ENCODE peak calls at places on chromosomes 6 and 20, in ten cellular contexts. P, U, Q, B, T, O, W, J, K and D are unnamed samples.

GRCh38 chr6:157226026-157226639 is 97.2 kb downstream of the TMEM242 start:
- DNase-seq in Q (no peak), W (no peak), B (peak; percentile 43), T (no peak), P (no peak), K (peak; percentile 39), U (no peak), O (no peak), J (no peak), D (peak; percentile 81)

GRCh38 chr6:141848029-141848890 is 284.5 kb upstream of the GJE1 start:
- DNase-seq in K (peak; percentile 1), T (no peak), P (no peak), U (no peak), O (no peak), B (no peak), J (no peak), Q (no peak), W (no peak), D (no peak)

GRCh38 chr20:3406481-3407425 is 716 bp downstream of the DNAAF9 start:
- DNase-seq in O (peak; percentile 56), Q (peak; percentile 34), U (peak; percentile 80), J (no peak), P (no peak), W (peak; percentile 64), K (peak; percentile 40), B (no peak), T (peak; percentile 50), D (peak; percentile 45)

GRCh38 chr6:25872804-25873203 is 1.2 kb downstream of the SLC17A3 start:
- DNase-seq in P (no peak), U (no peak), K (no peak), B (no peak), T (no peak), J (no peak), O (no peak), W (no peak), Q (no peak), D (no peak)

GRCh38 chr20:19264191-19264590 is 51.7 kb downstream of the SLC24A3 start:
- DNase-seq in P (no peak), W (no peak), Q (no peak), U (no peak), B (peak; percentile 38), T (no peak), J (no peak), K (no peak), O (no peak), D (no peak)

GRCh38 chr6:30881987-30882763 is 2.1 kb upstream of the DDR1 start:
- DNase-seq in Q (peak; percentile 59), T (peak; percentile 28), K (peak; percentile 77), U (no peak), J (no peak), P (peak; percentile 42), B (peak; percentile 56), W (no peak), O (no peak), D (no peak)

GRCh38 chr6:27604986-27605385 is 132.1 kb upstream of the ZNF184 start:
- DNase-seq in Q (no peak), T (no peak), U (no peak), O (no peak), P (no peak), K (no peak), B (no peak), J (no peak), W (no peak), D (no peak)

GRCh38 chr6:125858427-125859320 is 67.9 kb downstream of the NCOA7 start:
- DNase-seq in J (peak; percentile 3), T (peak; percentile 72), K (peak; percentile 80), Q (peak; percentile 57), B (peak; percentile 19), O (no peak), P (peak; percentile 57), U (peak; percentile 67), W (peak; percentile 85), D (peak; percentile 36)

GRCh38 chr20:31837896-31838397 is 7.5 kb downstream of the FOXS1 start:
- DNase-seq in U (peak; percentile 52), J (no peak), P (no peak), K (peak; percentile 19), B (no peak), T (no peak), W (no peak), O (no peak), Q (no peak), D (no peak)

GRCh38 chr6:132973556-132973993 is 159.2 kb downstream of the RPS12 start:
- DNase-seq in J (no peak), Q (no peak), O (no peak), U (no peak), B (no peak), K (no peak), P (no peak), W (no peak), T (no peak), D (no peak)

GRCh38 chr20:37294262-37294981 is 5.0 kb downstream of the MANBAL start:
- DNase-seq in B (no peak), U (no peak), J (no peak), P (no peak), Q (no peak), O (no peak), T (no peak), W (no peak), K (peak; percentile 77), D (no peak)
- H3K27ac ChIP-seq in B (no peak overlapping the region), U (peak overlapping the region; percentile 81), J (no peak overlapping the region), P (no peak overlapping the region), Q (no peak overlapping the region), O (peak overlapping the region; percentile 72), T (no peak overlapping the region), W (peak overlapping the region; percentile 91), K (peak overlapping the region; percentile 61), D (peak overlapping the region; percentile 80)

GRCh38 chr20:17542993-17543412 is 11.8 kb upstream of the BFSP1 start:
- DNase-seq in K (peak; percentile 83), T (no peak), W (no peak), B (peak; percentile 24), J (no peak), U (no peak), O (no peak), P (no peak), Q (no peak), D (no peak)

GRCh38 chr20:17543531-17543961 is 12.4 kb upstream of the BFSP1 start:
- DNase-seq in T (no peak), B (no peak), U (no peak), W (no peak), P (no peak), O (no peak), J (no peak), Q (no peak), K (peak; percentile 86), D (no peak)

GRCh38 chr20:17541996-17542395 is 10.8 kb upstream of the BFSP1 start:
- DNase-seq in O (no peak), B (no peak), K (peak; percentile 87), T (no peak), J (no peak), W (no peak), U (no peak), P (no peak), Q (no peak), D (no peak)

GRCh38 chr20:17541596-17541995 is 10.4 kb upstream of the BFSP1 start:
- DNase-seq in B (no peak), U (no peak), K (no peak), W (no peak), O (no peak), P (no peak), T (no peak), J (no peak), Q (no peak), D (no peak)

GRCh38 chr20:17542481-17542880 is 11.3 kb upstream of the BFSP1 start:
- DNase-seq in O (no peak), B (no peak), W (no peak), Q (no peak), J (no peak), P (no peak), T (no peak), K (no peak), U (no peak), D (no peak)
- H3K27ac ChIP-seq in O (peak overlapping the region; percentile 91), B (no peak overlapping the region), W (no peak overlapping the region), Q (no peak overlapping the region), J (no peak overlapping the region), P (peak overlapping the region; percentile 73), T (no peak overlapping the region), K (peak overlapping the region; percentile 55), U (peak overlapping the region; percentile 80), D (peak overlapping the region; percentile 72)

DNA sequence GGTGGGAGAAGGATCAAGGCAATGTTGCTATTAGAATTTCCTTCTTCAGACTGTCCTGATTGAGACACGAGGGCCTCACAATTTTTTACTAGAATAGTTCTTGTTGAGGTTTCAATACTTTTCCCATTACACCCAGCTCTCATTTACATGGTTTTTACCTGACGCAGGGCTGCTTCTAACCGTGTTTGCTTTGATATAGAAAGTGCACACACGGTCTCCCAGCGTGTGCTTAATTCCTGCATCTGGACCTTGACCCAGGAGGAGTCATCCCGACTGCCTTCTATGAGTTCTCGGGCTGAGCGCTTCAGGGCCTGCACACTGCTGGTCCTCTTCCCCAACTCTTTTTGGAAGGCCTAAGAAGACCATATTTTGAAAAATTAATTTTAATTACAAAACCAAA is 160.2 kb downstream of the DST start:
- DNase-seq in T (no peak), O (no peak), W (no peak), U (no peak), B (no peak), J (no peak), K (no peak), Q (no peak), P (peak; percentile 69), D (no peak)
- H3K27ac ChIP-seq in T (no peak overlapping the region), O (no peak overlapping the region), W (no peak overlapping the region), U (no peak overlapping the region), B (no peak overlapping the region), J (no peak overlapping the region), K (no peak overlapping the region), Q (no peak overlapping the region), P (peak overlapping the region; percentile 59), D (no peak overlapping the region)

DNA sequence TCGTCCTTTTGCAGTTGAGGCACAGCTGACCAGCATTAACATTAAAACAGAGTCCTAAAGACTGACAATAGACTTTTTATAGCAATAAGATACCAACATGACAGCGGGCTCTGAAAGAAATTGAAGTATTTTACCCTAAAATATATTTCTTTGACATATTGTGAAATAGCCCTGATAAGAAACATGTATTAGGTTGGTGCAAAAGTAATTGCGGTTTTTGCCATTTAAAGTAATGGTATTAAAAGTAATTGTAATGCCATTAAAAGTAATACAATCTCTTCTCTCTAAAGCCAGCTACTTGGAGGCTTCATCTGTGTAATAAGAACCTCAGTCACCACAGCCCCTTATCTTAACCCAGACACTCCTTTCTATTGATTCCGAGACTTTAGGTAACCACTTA is 394.6 kb downstream of the PREX1 start:
- DNase-seq in J (no peak), W (no peak), T (no peak), K (no peak), U (no peak), B (no peak), O (no peak), P (no peak), Q (no peak), D (no peak)
- H3K27ac ChIP-seq in J (no peak overlapping the region), W (no peak overlapping the region), T (no peak overlapping the region), K (no peak overlapping the region), U (no peak overlapping the region), B (no peak overlapping the region), O (no peak overlapping the region), P (no peak overlapping the region), Q (no peak overlapping the region), D (no peak overlapping the region)